ENCODE peak calls at places on chromosomes 6 and 20, in nine cellular contexts. E is cardiac muscle cell; L is SW 1271; N is G401; I is NCI-H1436; A is stimulated activated CD8-positive, alpha-beta memory T cell treated with anti-CD3 and anti-CD28 coated beads, Interleukin-15, amount 100 ng/mL, for 1 hour; P is iPS DF 19.7; Y is COR-L47; G is colonic mucosa. X is an unnamed sample.

GRCh38 chr6:4928426-4928825 is 75.4 kb downstream of the RPP40 start:
- DNase-seq in L (no peak), G (no peak), E (no peak), Y (no peak), A (no peak), I (no peak), P (no peak), N (no peak), X (no peak)

GRCh38 chr6:32529697-32530429 is at the start of gene HLA-DRB5:
- DNase-seq in P (no peak), L (no peak), G (no peak), N (no peak), I (no peak), E (no peak), Y (no peak), A (no peak), X (no peak)

GRCh38 chr6:126344181-126344580 is 4.3 kb downstream of the CENPW start:
- DNase-seq in I (no peak), Y (no peak), G (no peak), E (no peak), N (no peak), P (no peak), A (no peak), L (no peak), X (no peak)

GRCh38 chr6:34511923-34512737 is 44.0 kb downstream of the SPDEF start:
- DNase-seq in L (no peak), E (no peak), I (no peak), Y (no peak), P (no peak), G (no peak), N (no peak), A (no peak), X (peak)

GRCh38 chr6:118456982-118457381 is 91.1 kb upstream of the PLN start:
- DNase-seq in L (no peak), I (no peak), G (no peak), N (no peak), Y (no peak), E (no peak), P (no peak), A (no peak), X (no peak)

GRCh38 chr6:1930356-1930755 is 315.0 kb downstream of the GMDS start:
- DNase-seq in I (no peak), Y (no peak), N (peak), E (no peak), L (no peak), A (no peak), G (no peak), P (no peak), X (no peak)

GRCh38 chr20:63366658-63367360 is 5.7 kb upstream of the CHRNA4 start:
- DNase-seq in N (no peak), L (no peak), A (no peak), I (peak), P (no peak), E (peak), Y (peak), G (no peak), X (no peak)

GRCh38 chr6:67679566-67680296 is 955.4 kb upstream of the ADGRB3 start:
- DNase-seq in A (no peak), Y (no peak), G (no peak), E (no peak), I (no peak), N (no peak), P (no peak), L (no peak), X (no peak)

GRCh38 chr6:45504947-45505346 is 127.2 kb upstream of the SUPT3H start:
- DNase-seq in A (no peak), Y (peak), I (no peak), N (no peak), G (no peak), E (peak), P (peak), L (no peak), X (no peak)

GRCh38 chr6:140225587-140226438 is 851.4 kb upstream of the CITED2 start:
- DNase-seq in P (no peak), G (no peak), N (no peak), L (no peak), A (no peak), I (no peak), E (no peak), Y (no peak), X (no peak)

GRCh38 chr20:38383147-38383546 is 36.9 kb downstream of the LBP start:
- DNase-seq in A (no peak), P (no peak), Y (no peak), L (no peak), I (no peak), E (no peak), G (no peak), N (no peak), X (no peak)

GRCh38 chr6:144335315-144335861 is 50.3 kb downstream of the UTRN start:
- DNase-seq in G (no peak), L (no peak), E (no peak), N (no peak), P (no peak), A (no peak), I (no peak), Y (no peak), X (no peak)

GRCh38 chr6:152112503-152113261 is 305.2 kb downstream of the ESR1 start:
- DNase-seq in Y (no peak), N (no peak), I (no peak), L (no peak), A (no peak), G (peak), E (no peak), P (no peak), X (no peak)

GRCh38 chr6:88705601-88706000 is 257.8 kb downstream of the RNGTT start:
- DNase-seq in I (no peak), G (no peak), P (no peak), A (no peak), Y (no peak), E (no peak), L (no peak), N (no peak), X (no peak)

GRCh38 chr6:131995924-131996323 is 44.8 kb upstream of the CCN2 start:
- DNase-seq in I (no peak), P (no peak), G (no peak), N (no peak), L (peak), A (no peak), Y (no peak), E (no peak), X (peak)

GRCh38 chr6:52603000-52603795 is 26.3 kb upstream of the TRAM2 start:
- DNase-seq in G (no peak), A (no peak), Y (no peak), L (peak), E (no peak), N (no peak), I (no peak), P (no peak), X (no peak)